ENCODE peak calls at places on chromosome 4, in eight cellular contexts. R, X, G, E, L, C, Y and K are unnamed samples.

GRCh38 chr4:75907956-75908355 is 5.7 kb upstream of the PPEF2 start:
- DNase-seq in R (no peak), X (no peak), G (no peak), E (no peak), L (no peak), C (no peak), Y (no peak), K (no peak)

GRCh38 chr4:118904418-118904817 is 15.8 kb downstream of the SYNPO2 start:
- DNase-seq in R (no peak), X (no peak), G (no peak), E (no peak), L (no peak), C (peak; percentile 89), Y (no peak), K (no peak)

GRCh38 chr4:143713556-143714289 is 13.2 kb upstream of the FREM3 start:
- DNase-seq in R (no peak), X (no peak), G (no peak), E (no peak), L (no peak), C (no peak), Y (no peak), K (no peak)

GRCh38 chr4:45349859-45350258 is 623.5 kb upstream of the GNPDA2 start:
- DNase-seq in R (no peak), X (no peak), G (no peak), E (no peak), L (no peak), C (no peak), Y (no peak), K (no peak)

GRCh38 chr4:20532871-20533870 is 167.1 kb upstream of the PACRGL start:
- DNase-seq in R (peak; percentile 16), X (no peak), G (peak; percentile 81), E (no peak), L (no peak), C (no peak), Y (no peak), K (no peak)

GRCh38 chr4:55932489-55932888 is 16.3 kb upstream of the CEP135 start:
- DNase-seq in R (no peak), X (no peak), G (no peak), E (no peak), L (no peak), C (no peak), Y (no peak), K (no peak)

GRCh38 chr4:37471971-37472370 is 214.2 kb downstream of the RELL1 start:
- DNase-seq in R (no peak), X (no peak), G (no peak), E (no peak), L (no peak), C (no peak), Y (no peak), K (no peak)

GRCh38 chr4:8439914-8440490 is 521 bp downstream of the ACOX3 start:
- DNase-seq in R (no peak), X (no peak), G (no peak), E (no peak), L (no peak), C (peak; percentile 24), Y (no peak), K (no peak)

GRCh38 chr4:177401658-177402273 is 40.5 kb downstream of the AGA start:
- DNase-seq in R (no peak), X (no peak), G (no peak), E (no peak), L (no peak), C (no peak), Y (no peak), K (no peak)

GRCh38 chr4:138053601-138054322 is 188.4 kb downstream of the SLC7A11 start:
- DNase-seq in R (peak; percentile 73), X (no peak), G (peak; percentile 69), E (no peak), L (no peak), C (peak; percentile 74), Y (no peak), K (peak; percentile 24)

GRCh38 chr4:32789026-32789608 is 2068.9 kb downstream of the PCDH7 start:
- DNase-seq in R (no peak), X (no peak), G (no peak), E (no peak), L (peak; percentile 85), C (no peak), Y (no peak), K (no peak)

GRCh38 chr4:38823766-38824165 is 19.2 kb upstream of the TLR1 start:
- DNase-seq in R (no peak), X (no peak), G (no peak), E (no peak), L (no peak), C (no peak), Y (no peak), K (no peak)

GRCh38 chr4:27398911-27399310 is 538.3 kb downstream of the STIM2 start:
- DNase-seq in R (no peak), X (no peak), G (no peak), E (no peak), L (no peak), C (no peak), Y (no peak), K (no peak)